ENCODE peak calls at places on chromosomes 3 and 15, in six cellular contexts. L is tibial nerve, Z is body of pancreas, S is suprapubic skin, X is caudate nucleus, F is cardiac muscle cell. T is an unnamed sample.

GRCh38 chr3:38153221-38153620 is 12.1 kb upstream of the OXSR1 start:
- DNase-seq in F (no peak), Z (no peak), L (no peak), X (no peak), S (no peak), T (no peak)

GRCh38 chr3:186849392-186849975 is 7.0 kb downstream of the ADIPOQ start:
- DNase-seq in F (peak; percentile 59), Z (no peak), S (no peak), X (no peak), L (no peak), T (no peak)

GRCh38 chr15:77160562-77161481 is 89.9 kb upstream of the TSPAN3 start:
- DNase-seq in X (no peak), F (no peak), L (no peak), S (no peak), Z (peak; percentile 56), T (no peak)

GRCh38 chr15:74954515-74954914 is 2.1 kb downstream of the RPP25 start:
- DNase-seq in X (no peak), F (peak; percentile 64), S (no peak), L (no peak), Z (no peak), T (peak; percentile 86)

GRCh38 chr3:195114026-195114425 is 156.9 kb downstream of the XXYLT1 start:
- DNase-seq in X (no peak), F (no peak), Z (no peak), L (no peak), S (no peak), T (no peak)

GRCh38 chr3:39812537-39812936 is 3.1 kb downstream of the MYRIP start:
- DNase-seq in F (no peak), L (no peak), S (no peak), X (no peak), Z (peak; percentile 41), T (no peak)

GRCh38 chr3:194577985-194578905 is 55.0 kb downstream of the TMEM44 start:
- DNase-seq in L (no peak), X (peak; percentile 39), Z (no peak), S (no peak), F (no peak), T (no peak)

GRCh38 chr3:153165211-153165815 is 3.3 kb downstream of the RAP2B start:
- DNase-seq in F (no peak), L (no peak), X (no peak), Z (no peak), S (no peak), T (no peak)

GRCh38 chr3:13133011-13133410 is 59.8 kb upstream of the IQSEC1 start:
- DNase-seq in L (no peak), S (no peak), X (no peak), F (no peak), Z (no peak), T (no peak)

GRCh38 chr3:31039145-31039544 is 144.7 kb upstream of the GADL1 start:
- DNase-seq in Z (no peak), X (no peak), F (no peak), S (no peak), L (no peak), T (no peak)

GRCh38 chr3:117626577-117626976 is 917.0 kb downstream of the TUSC7 start:
- DNase-seq in Z (no peak), L (no peak), F (peak; percentile 8), X (no peak), S (no peak), T (no peak)

GRCh38 chr15:45249125-45249780 is 2.8 kb upstream of the SLC28A2 start:
- DNase-seq in L (no peak), X (no peak), S (no peak), F (no peak), Z (no peak), T (no peak)

GRCh38 chr3:52406231-52406661 is 38.7 kb downstream of the SEMA3G start:
- DNase-seq in X (no peak), S (no peak), F (no peak), L (no peak), Z (peak; percentile 13), T (no peak)
- H3K27ac ChIP-seq in X (no peak overlapping the region), S (peak overlapping the region; percentile 90), F (no peak overlapping the region), L (no peak overlapping the region), Z (no peak overlapping the region), T (no peak overlapping the region)

DNA sequence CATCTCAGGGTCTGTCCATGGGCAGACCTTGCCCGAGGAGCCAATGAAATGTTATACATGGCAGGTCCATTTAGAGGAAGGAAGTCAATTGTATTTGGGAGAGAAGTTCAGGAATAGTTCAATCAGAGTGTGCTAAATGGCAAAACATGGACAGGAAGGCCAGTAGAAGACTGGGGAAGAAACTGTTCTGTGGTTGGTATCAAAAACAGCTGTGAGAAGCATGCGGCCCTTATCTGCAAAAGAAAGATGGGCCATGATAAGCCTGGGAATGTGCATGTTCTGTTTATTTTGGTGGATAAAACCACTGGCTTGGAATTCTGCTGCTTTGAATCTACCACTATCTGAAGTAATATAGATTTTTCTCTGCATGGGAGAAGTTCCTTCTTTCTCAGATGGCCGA is 100.4 kb downstream of the MCTP2 start:
- DNase-seq in L (no peak), X (no peak), F (no peak), Z (no peak), S (no peak), T (no peak)
- H3K27ac ChIP-seq in L (no peak overlapping the region), X (no peak overlapping the region), F (no peak overlapping the region), Z (no peak overlapping the region), S (no peak overlapping the region), T (no peak overlapping the region)

GRCh38 chr3:71111784-71112440 is 471.6 kb downstream of the FOXP1 start:
- DNase-seq in L (no peak), Z (no peak), S (no peak), X (no peak), F (no peak), T (no peak)
- H3K27ac ChIP-seq in L (no peak overlapping the region), Z (no peak overlapping the region), S (no peak overlapping the region), X (no peak overlapping the region), F (no peak overlapping the region), T (no peak overlapping the region)

GRCh38 chr15:62250176-62250575 is 85.1 kb upstream of the C2CD4B start:
- DNase-seq in F (no peak), S (no peak), X (no peak), Z (no peak), L (no peak), T (peak; percentile 15)
- H3K27ac ChIP-seq in F (no peak overlapping the region), S (no peak overlapping the region), X (no peak overlapping the region), Z (no peak overlapping the region), L (no peak overlapping the region), T (no peak overlapping the region)

DNA sequence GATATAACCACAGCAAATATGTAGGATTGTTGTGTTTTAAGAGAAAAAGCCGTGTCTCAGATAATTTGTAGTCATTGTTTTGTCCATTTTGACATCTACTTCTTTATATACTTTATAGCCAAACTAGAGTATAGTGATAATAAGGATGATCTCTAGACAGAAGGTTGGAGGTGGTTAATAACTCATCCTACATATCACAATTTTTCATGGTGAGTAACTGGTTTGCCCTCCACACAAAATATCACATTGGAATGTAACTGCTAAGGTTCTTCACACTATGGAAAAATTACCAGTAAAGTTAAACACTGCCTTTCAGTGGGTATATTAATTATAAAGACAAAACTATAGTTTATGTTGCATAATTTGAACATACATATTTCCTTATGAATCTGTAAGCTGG is 380.7 kb downstream of the LPP start:
- DNase-seq in S (no peak), X (no peak), Z (no peak), F (no peak), L (no peak), T (no peak)
- H3K27ac ChIP-seq in S (no peak overlapping the region), X (no peak overlapping the region), Z (no peak overlapping the region), F (no peak overlapping the region), L (peak overlapping the region; percentile 20), T (no peak overlapping the region)